ENCODE peak calls at places on chromosomes 4 and X, in nine cellular contexts. B is RCC 7860; Y is Ammon's horn; V is NCI-H146; R is naive thymus-derived CD4-positive, alpha-beta T cell; N is lung; D is RWPE1; A is SW480; W is SW 1271. I is an unnamed sample.
A peak's percentile ranks its signal among the peaks of the same experiment; 100 is the strongest.

GRCh38 chrX:97290199-97290598 is 406.5 kb downstream of the RPA4 start:
- DNase-seq in Y (no peak), N (no peak), B (no peak), A (peak; percentile 6), V (no peak), D (no peak), W (no peak), R (no peak), I (no peak)

GRCh38 chr4:48290146-48290772 is 20.6 kb upstream of the TEC start:
- DNase-seq in Y (no peak), D (peak; percentile 42), A (peak; percentile 12), B (peak; percentile 32), W (no peak), N (no peak), R (no peak), V (peak; percentile 2), I (peak; percentile 6)

GRCh38 chrX:13396887-13397286 is 77.0 kb upstream of the ATXN3L start:
- DNase-seq in B (peak; percentile 66), R (no peak), Y (no peak), D (no peak), N (no peak), V (no peak), A (no peak), W (no peak), I (peak; percentile 29)

GRCh38 chr4:121666091-121666679 is 30.6 kb downstream of the ANXA5 start:
- DNase-seq in A (no peak), R (no peak), V (no peak), D (no peak), N (peak; percentile 54), W (no peak), B (no peak), Y (no peak), I (no peak)

GRCh38 chrX:31128849-31129248 is 57.0 kb upstream of the FTHL17 start:
- DNase-seq in Y (no peak), V (no peak), N (no peak), A (no peak), W (no peak), B (no peak), D (no peak), R (no peak), I (no peak)

GRCh38 chrX:55778322-55778721 is 60.8 kb downstream of the RRAGB start:
- DNase-seq in A (no peak), Y (no peak), W (no peak), B (no peak), V (no peak), R (no peak), N (no peak), D (no peak), I (no peak)

GRCh38 chr4:5143306-5143861 is 92.1 kb downstream of the STK32B start:
- DNase-seq in Y (no peak), D (no peak), A (no peak), V (no peak), N (peak; percentile 16), B (no peak), R (no peak), W (no peak), I (no peak)

GRCh38 chr4:52126946-52127345 is 75.8 kb downstream of the SPATA18 start:
- DNase-seq in V (no peak), R (no peak), D (peak; percentile 6), N (no peak), B (no peak), Y (no peak), W (no peak), A (no peak), I (peak; percentile 55)

GRCh38 chr4:157115613-157116340 is 39.8 kb downstream of the GLRB start:
- DNase-seq in V (no peak), Y (no peak), N (no peak), A (peak; percentile 12), W (no peak), D (peak; percentile 36), R (no peak), B (peak; percentile 85), I (peak; percentile 66)

GRCh38 chrX:2638279-2638678 is 52.8 kb upstream of the CD99 start:
- DNase-seq in A (no peak), W (no peak), D (no peak), Y (no peak), B (no peak), R (no peak), N (no peak), V (no peak), I (no peak)

GRCh38 chrX:133868687-133869086 is 116.7 kb downstream of the GPC3 start:
- DNase-seq in D (no peak), N (no peak), V (no peak), Y (no peak), B (no peak), W (no peak), R (no peak), A (no peak), I (no peak)

GRCh38 chr4:139108567-139109128 is 68.4 kb downstream of the ELF2 start:
- DNase-seq in N (no peak), Y (no peak), B (no peak), D (no peak), W (no peak), A (no peak), R (no peak), V (no peak), I (no peak)

GRCh38 chr4:860561-860960 is 34.6 kb upstream of the CPLX1 start:
- DNase-seq in V (no peak), N (no peak), B (no peak), R (no peak), W (no peak), D (no peak), Y (no peak), A (no peak), I (no peak)

GRCh38 chr4:77196866-77197265 is 39.9 kb downstream of the CCNG2 start:
- DNase-seq in Y (no peak), W (no peak), V (no peak), B (no peak), R (no peak), A (no peak), N (no peak), D (no peak), I (no peak)

GRCh38 chr4:37780444-37781133 is 45.9 kb upstream of the PGM2 start:
- DNase-seq in W (no peak), B (no peak), N (no peak), A (no peak), Y (peak; percentile 14), D (no peak), R (peak; percentile 75), V (no peak), I (no peak)

GRCh38 chr4:105061136-105061696 is 85.5 kb upstream of the TET2 start:
- DNase-seq in A (peak; percentile 66), Y (peak; percentile 24), V (no peak), D (peak; percentile 46), W (no peak), B (peak; percentile 63), N (no peak), R (no peak), I (peak; percentile 84)

GRCh38 chrX:134764202-134764785 is 106.0 kb upstream of the PLAC1 start:
- DNase-seq in A (peak; percentile 76), B (peak; percentile 62), W (peak; percentile 48), R (no peak), D (peak; percentile 86), Y (no peak), V (no peak), N (no peak), I (peak; percentile 30)

GRCh38 chr4:58303456-58303855 is 1193.3 kb upstream of the IGFBP7 start:
- DNase-seq in N (no peak), B (no peak), W (no peak), A (no peak), Y (no peak), R (no peak), D (no peak), V (no peak), I (no peak)

GRCh38 chr4:156999175-156999517 is 27.5 kb upstream of the PDGFC start:
- DNase-seq in B (peak; percentile 93), W (peak; percentile 30), A (peak; percentile 76), V (no peak), N (peak; percentile 77), D (peak; percentile 82), R (no peak), Y (no peak), I (peak; percentile 94)

GRCh38 chr4:121822796-121823504 is 733 bp downstream of the CCNA2 start:
- DNase-seq in D (peak; percentile 11), B (no peak), V (peak; percentile 45), R (peak; percentile 22), A (peak; percentile 34), Y (peak; percentile 8), N (no peak), W (no peak), I (peak; percentile 10)

GRCh38 chr4:142155347-142155746 is 519.0 kb downstream of the IL15 start:
- DNase-seq in R (no peak), N (no peak), B (no peak), W (no peak), D (no peak), Y (no peak), V (no peak), A (no peak), I (no peak)

GRCh38 chr4:139628184-139629012 is 37.2 kb upstream of the MGST2 start:
- DNase-seq in N (peak; percentile 53), W (no peak), R (no peak), Y (no peak), A (no peak), D (no peak), B (no peak), V (peak; percentile 85), I (no peak)

GRCh38 chr4:177448850-177449249 is 6.6 kb upstream of the AGA start:
- DNase-seq in A (no peak), R (no peak), W (no peak), N (no peak), V (no peak), D (no peak), B (no peak), Y (no peak), I (peak; percentile 48)

GRCh38 chrX:137428251-137428661 is 137.7 kb upstream of the ZIC3 start:
- DNase-seq in R (no peak), D (no peak), W (no peak), Y (no peak), A (no peak), B (no peak), N (no peak), V (no peak), I (no peak)

GRCh38 chr4:185640809-185641675 is 105.7 kb upstream of the PDLIM3 start:
- DNase-seq in Y (peak; percentile 79), B (peak; percentile 11), D (peak; percentile 19), W (no peak), R (peak; percentile 15), A (peak; percentile 73), V (peak; percentile 11), N (no peak), I (peak; percentile 50)

GRCh38 chr4:169492436-169493163 is 119.8 kb downstream of the NEK1 start:
- DNase-seq in Y (no peak), N (no peak), V (peak; percentile 2), A (peak; percentile 14), R (no peak), D (peak; percentile 15), W (no peak), B (peak; percentile 21), I (peak; percentile 21)

GRCh38 chrX:120664081-120664480 is 34.2 kb upstream of the C1GALT1C1 start:
- DNase-seq in N (no peak), R (no peak), B (no peak), Y (no peak), V (no peak), A (peak; percentile 7), W (no peak), D (no peak), I (peak; percentile 13)

GRCh38 chrX:78665286-78665685 is 6.2 kb upstream of the RTL3 start:
- DNase-seq in A (no peak), B (no peak), N (no peak), D (no peak), R (no peak), Y (no peak), V (no peak), W (no peak), I (no peak)

GRCh38 chr4:44652002-44652401 is 577 bp upstream of the YIPF7 start:
- DNase-seq in W (no peak), R (no peak), V (no peak), D (no peak), Y (no peak), A (no peak), B (no peak), N (no peak), I (no peak)

GRCh38 chr4:146243141-146243882 is 29.0 kb downstream of the REELD1 start:
- DNase-seq in Y (peak; percentile 30), B (peak; percentile 68), N (no peak), A (no peak), V (no peak), W (no peak), D (no peak), R (peak; percentile 19), I (no peak)

GRCh38 chrX:51376672-51377071 is 44.0 kb downstream of the NUDT10 start:
- DNase-seq in B (no peak), Y (no peak), A (no peak), R (no peak), N (no peak), W (no peak), D (no peak), V (no peak), I (no peak)